ENCODE peak calls at places on chromosomes 6 and 20, in seven cellular contexts. One of them, this sample, is unnamed.

GRCh38 chr6:154298297-154298696 is 58.3 kb downstream of the IPCEF1 start:
- DNase-seq in A549: no peak
- DNase-seq in kidney: no peak
- DNase-seq in fibroblast of lung: peak
- DNase-seq in AG04450: no peak
- DNase-seq in transverse colon: no peak
- DNase-seq in neural crest cell: no peak
- DNase-seq in this sample: no peak

GRCh38 chr20:57002066-57002570 is 264.3 kb downstream of the BMP7 start:
- DNase-seq in kidney: no peak
- DNase-seq in AG04450: no peak
- DNase-seq in neural crest cell: no peak
- DNase-seq in transverse colon: no peak
- DNase-seq in A549: no peak
- DNase-seq in fibroblast of lung: no peak
- DNase-seq in this sample: no peak

GRCh38 chr6:138988469-138988834 is 399 bp upstream of the REPS1 start:
- DNase-seq in fibroblast of lung: peak
- DNase-seq in transverse colon: no peak
- DNase-seq in AG04450: no peak
- DNase-seq in neural crest cell: no peak
- DNase-seq in kidney: no peak
- DNase-seq in A549: peak
- DNase-seq in this sample: no peak

GRCh38 chr20:20373046-20373706 is 5.3 kb downstream of the INSM1 start:
- DNase-seq in neural crest cell: no peak
- DNase-seq in AG04450: no peak
- DNase-seq in transverse colon: no peak
- DNase-seq in kidney: no peak
- DNase-seq in A549: no peak
- DNase-seq in fibroblast of lung: peak
- DNase-seq in this sample: no peak

GRCh38 chr6:36911946-36912555 is 26.3 kb downstream of the C6orf89 start:
- DNase-seq in A549: no peak
- DNase-seq in neural crest cell: no peak
- DNase-seq in transverse colon: no peak
- DNase-seq in kidney: no peak
- DNase-seq in fibroblast of lung: no peak
- DNase-seq in AG04450: no peak
- DNase-seq in this sample: no peak

GRCh38 chr20:55685425-55685824 is 319.9 kb downstream of the CBLN4 start:
- DNase-seq in fibroblast of lung: no peak
- DNase-seq in neural crest cell: no peak
- DNase-seq in transverse colon: no peak
- DNase-seq in kidney: no peak
- DNase-seq in A549: no peak
- DNase-seq in AG04450: no peak
- DNase-seq in this sample: no peak

GRCh38 chr6:70411948-70412796 is 1.1 kb upstream of the FAM135A start:
- DNase-seq in neural crest cell: no peak
- DNase-seq in AG04450: no peak
- DNase-seq in kidney: no peak
- DNase-seq in transverse colon: peak
- DNase-seq in A549: no peak
- DNase-seq in fibroblast of lung: peak
- DNase-seq in this sample: no peak

GRCh38 chr6:73491371-73491770 is 29.5 kb downstream of the EEF1A1 start:
- DNase-seq in kidney: no peak
- DNase-seq in neural crest cell: no peak
- DNase-seq in A549: no peak
- DNase-seq in AG04450: no peak
- DNase-seq in fibroblast of lung: no peak
- DNase-seq in transverse colon: no peak
- DNase-seq in this sample: no peak

GRCh38 chr6:136547336-136547735 is 2.9 kb downstream of the MAP7 start:
- DNase-seq in kidney: no peak
- DNase-seq in fibroblast of lung: peak
- DNase-seq in AG04450: no peak
- DNase-seq in neural crest cell: no peak
- DNase-seq in A549: peak
- DNase-seq in transverse colon: no peak
- DNase-seq in this sample: no peak

GRCh38 chr6:169864148-169865030 is 113.0 kb downstream of the ERMARD start:
- DNase-seq in transverse colon: peak
- DNase-seq in AG04450: no peak
- DNase-seq in fibroblast of lung: no peak
- DNase-seq in kidney: no peak
- DNase-seq in neural crest cell: no peak
- DNase-seq in A549: no peak
- DNase-seq in this sample: no peak

GRCh38 chr20:61874421-61875068 is 191.1 kb downstream of the TAF4 start:
- DNase-seq in neural crest cell: peak
- DNase-seq in kidney: no peak
- DNase-seq in fibroblast of lung: peak
- DNase-seq in AG04450: no peak
- DNase-seq in transverse colon: no peak
- DNase-seq in A549: peak
- DNase-seq in this sample: no peak

GRCh38 chr6:90369024-90369519 is 72.4 kb upstream of the BACH2 start:
- DNase-seq in kidney: no peak
- DNase-seq in AG04450: peak
- DNase-seq in A549: peak
- DNase-seq in fibroblast of lung: peak
- DNase-seq in transverse colon: peak
- DNase-seq in neural crest cell: no peak
- DNase-seq in this sample: peak

GRCh38 chr20:37714973-37715657 is 21.3 kb downstream of the CTNNBL1 start:
- DNase-seq in neural crest cell: no peak
- DNase-seq in kidney: no peak
- DNase-seq in AG04450: no peak
- DNase-seq in fibroblast of lung: peak
- DNase-seq in transverse colon: no peak
- DNase-seq in A549: no peak
- DNase-seq in this sample: no peak

GRCh38 chr6:148208298-148208697 is 134.3 kb upstream of the SASH1 start:
- DNase-seq in A549: no peak
- DNase-seq in transverse colon: no peak
- DNase-seq in AG04450: no peak
- DNase-seq in fibroblast of lung: no peak
- DNase-seq in kidney: no peak
- DNase-seq in neural crest cell: no peak
- DNase-seq in this sample: no peak

GRCh38 chr6:1893470-1894130 is 283.9 kb downstream of the FOXC1 start:
- DNase-seq in AG04450: no peak
- DNase-seq in transverse colon: no peak
- DNase-seq in A549: no peak
- DNase-seq in kidney: no peak
- DNase-seq in fibroblast of lung: peak
- DNase-seq in neural crest cell: no peak
- DNase-seq in this sample: no peak
- TF ChIP-seq CTCF in AG04450: peak
- TF ChIP-seq CTCF in transverse colon: no peak
- TF ChIP-seq CTCF in A549: peak
- TF ChIP-seq CTCF in kidney: no peak
- TF ChIP-seq CTCF in fibroblast of lung: peak
- TF ChIP-seq CTCF in neural crest cell: peak
- TF ChIP-seq CTCF in this sample: no peak

GRCh38 chr20:2143594-2143993 is 42.0 kb downstream of the STK35 start:
- DNase-seq in A549: no peak
- DNase-seq in AG04450: no peak
- DNase-seq in fibroblast of lung: no peak
- DNase-seq in transverse colon: no peak
- DNase-seq in neural crest cell: no peak
- DNase-seq in kidney: no peak
- DNase-seq in this sample: no peak

GRCh38 chr20:2149507-2149906 is 47.9 kb downstream of the STK35 start:
- DNase-seq in kidney: peak
- DNase-seq in neural crest cell: no peak
- DNase-seq in transverse colon: no peak
- DNase-seq in AG04450: no peak
- DNase-seq in fibroblast of lung: peak
- DNase-seq in A549: no peak
- DNase-seq in this sample: no peak

GRCh38 chr20:2144850-2145249 is 43.2 kb downstream of the STK35 start:
- DNase-seq in AG04450: no peak
- DNase-seq in neural crest cell: no peak
- DNase-seq in transverse colon: no peak
- DNase-seq in fibroblast of lung: no peak
- DNase-seq in kidney: peak
- DNase-seq in A549: no peak
- DNase-seq in this sample: no peak

GRCh38 chr20:2145376-2145775 is 43.7 kb downstream of the STK35 start:
- DNase-seq in fibroblast of lung: no peak
- DNase-seq in neural crest cell: no peak
- DNase-seq in A549: no peak
- DNase-seq in AG04450: no peak
- DNase-seq in kidney: no peak
- DNase-seq in transverse colon: no peak
- DNase-seq in this sample: no peak

DNA sequence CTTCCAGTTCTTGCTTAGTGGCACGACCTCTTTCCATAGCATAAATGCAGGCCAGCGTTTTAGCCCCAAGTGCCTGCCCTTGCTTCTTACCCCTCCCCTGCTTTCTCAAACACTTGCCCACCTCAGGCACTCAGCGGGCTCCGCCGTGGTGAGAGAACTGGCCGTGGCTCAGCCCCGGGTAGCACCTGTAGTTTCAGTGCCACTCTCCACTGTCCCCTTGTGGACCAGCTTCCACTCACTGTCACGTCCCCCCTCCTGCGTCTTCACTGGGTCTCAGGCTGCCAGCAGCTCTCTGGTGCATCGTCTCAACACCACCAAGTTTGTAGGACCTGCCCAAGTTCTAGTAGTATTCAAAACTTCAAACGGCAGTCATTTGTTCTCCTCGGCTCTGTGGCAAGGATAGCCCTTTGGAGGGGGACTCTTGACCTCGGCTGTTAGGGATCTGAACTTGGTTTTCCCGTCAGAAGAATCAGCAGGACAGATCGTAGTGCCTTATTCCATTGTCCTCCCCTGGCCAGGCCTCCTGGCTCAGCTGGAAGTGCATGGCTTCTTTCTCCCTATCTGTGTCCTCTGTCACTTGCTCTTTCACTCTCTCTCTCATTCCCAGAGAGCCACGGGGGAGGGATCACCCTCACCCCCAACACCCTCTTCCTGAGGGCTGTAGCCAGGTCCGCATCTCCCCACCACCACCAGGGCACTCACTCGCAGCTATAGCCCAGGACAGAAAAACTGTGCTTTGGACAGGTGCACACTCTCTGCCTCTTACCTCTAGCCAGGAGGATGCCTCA is 44.6 kb downstream of the STK35 start:
- DNase-seq in kidney: peak
- DNase-seq in AG04450: no peak
- DNase-seq in fibroblast of lung: no peak
- DNase-seq in neural crest cell: no peak
- DNase-seq in A549: no peak
- DNase-seq in transverse colon: no peak
- DNase-seq in this sample: no peak
- TF ChIP-seq CTCF in kidney: no peak
- TF ChIP-seq CTCF in AG04450: no peak
- TF ChIP-seq CTCF in fibroblast of lung: no peak
- TF ChIP-seq CTCF in neural crest cell: no peak
- TF ChIP-seq CTCF in A549: no peak
- TF ChIP-seq CTCF in transverse colon: no peak
- TF ChIP-seq CTCF in this sample: no peak

GRCh38 chr20:5058873-5059272 is 57.6 kb upstream of the SLC23A2 start:
- DNase-seq in transverse colon: no peak
- DNase-seq in fibroblast of lung: no peak
- DNase-seq in neural crest cell: no peak
- DNase-seq in A549: no peak
- DNase-seq in AG04450: no peak
- DNase-seq in kidney: no peak
- DNase-seq in this sample: no peak

GRCh38 chr20:5061209-5061608 is 58.5 kb downstream of the PCNA start:
- DNase-seq in neural crest cell: no peak
- DNase-seq in A549: peak
- DNase-seq in kidney: no peak
- DNase-seq in AG04450: no peak
- DNase-seq in transverse colon: no peak
- DNase-seq in fibroblast of lung: no peak
- DNase-seq in this sample: no peak

DNA sequence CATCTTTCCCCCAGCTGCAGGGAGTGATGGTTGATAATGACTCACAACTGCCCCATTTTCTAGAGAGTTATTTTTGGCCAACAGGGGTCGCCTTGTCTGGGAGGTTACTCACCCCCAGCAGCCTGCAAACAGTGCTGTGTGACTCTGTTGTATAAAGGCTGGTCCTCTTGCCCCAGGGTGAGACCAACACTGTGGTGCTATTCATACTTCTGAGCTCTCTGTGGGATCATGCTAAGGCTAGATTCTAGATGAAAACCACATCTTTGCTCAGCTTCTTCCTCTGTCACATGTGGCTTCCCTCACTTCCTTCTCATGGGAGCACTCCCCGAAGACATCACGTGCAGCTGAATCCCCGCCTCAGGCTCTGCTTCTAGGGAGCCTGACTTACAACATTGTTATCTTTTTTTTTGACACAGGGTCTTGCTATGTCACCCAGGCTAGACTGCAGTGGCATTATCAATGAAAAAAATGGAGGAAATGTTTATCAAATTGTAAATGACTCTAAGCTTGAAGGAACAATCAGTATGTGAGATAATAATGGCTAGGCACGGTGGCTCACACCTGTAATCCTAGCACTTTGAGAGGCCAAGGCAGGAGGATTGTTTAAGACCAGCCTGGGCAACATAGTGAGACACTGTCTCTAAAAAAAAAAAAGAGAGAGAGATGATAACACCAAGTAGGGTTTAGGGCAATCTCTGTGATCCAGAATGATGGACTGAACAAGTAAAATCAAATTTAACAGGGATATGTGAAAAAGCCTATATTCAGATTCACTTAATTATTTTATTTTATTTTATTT is 55.7 kb upstream of the SLC23A2 start:
- DNase-seq in neural crest cell: peak
- DNase-seq in fibroblast of lung: peak
- DNase-seq in AG04450: no peak
- DNase-seq in transverse colon: peak
- DNase-seq in kidney: no peak
- DNase-seq in A549: peak
- DNase-seq in this sample: no peak
- TF ChIP-seq CTCF in neural crest cell: peak
- TF ChIP-seq CTCF in fibroblast of lung: peak
- TF ChIP-seq CTCF in AG04450: peak
- TF ChIP-seq CTCF in transverse colon: peak
- TF ChIP-seq CTCF in kidney: no peak
- TF ChIP-seq CTCF in A549: peak
- TF ChIP-seq CTCF in this sample: peak

DNA sequence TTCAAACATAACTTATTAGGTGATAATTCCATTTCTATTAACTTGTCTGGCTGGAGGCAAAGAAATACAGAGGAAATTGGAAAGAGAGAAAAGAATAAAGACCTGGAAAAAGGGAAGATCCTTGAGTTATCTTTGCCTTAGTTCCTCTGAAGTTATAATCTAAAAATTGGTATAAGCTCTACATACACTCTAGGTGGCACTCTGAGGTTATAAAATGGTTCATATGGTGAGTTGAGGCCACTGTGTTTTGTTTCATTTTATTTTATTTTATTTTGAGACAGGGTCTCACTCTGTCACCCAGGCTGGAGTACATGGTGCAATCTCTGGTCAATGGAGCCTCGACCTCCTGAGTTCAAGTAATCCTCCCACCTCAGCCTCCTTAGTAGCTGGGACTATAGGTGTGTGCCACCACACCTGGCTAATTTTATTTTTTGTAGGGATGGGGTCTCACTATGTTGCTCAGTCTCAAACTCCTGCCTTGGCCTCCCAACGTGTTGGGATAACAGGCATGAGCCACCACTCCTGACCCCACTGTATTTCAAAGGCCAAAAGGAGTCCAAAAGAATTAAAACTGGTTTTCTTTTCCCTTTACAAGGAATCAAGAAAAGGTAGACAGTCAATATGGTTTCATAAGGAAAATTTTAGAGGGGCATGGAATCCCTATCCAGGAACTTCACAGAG is 19.4 kb downstream of the GPX6 start:
- DNase-seq in kidney: no peak
- DNase-seq in neural crest cell: no peak
- DNase-seq in transverse colon: no peak
- DNase-seq in A549: no peak
- DNase-seq in AG04450: no peak
- DNase-seq in fibroblast of lung: peak
- DNase-seq in this sample: no peak
- TF ChIP-seq CTCF in kidney: no peak
- TF ChIP-seq CTCF in neural crest cell: peak
- TF ChIP-seq CTCF in transverse colon: no peak
- TF ChIP-seq CTCF in A549: peak
- TF ChIP-seq CTCF in AG04450: no peak
- TF ChIP-seq CTCF in fibroblast of lung: peak
- TF ChIP-seq CTCF in this sample: no peak

This sample was measured in AG09319.